ENCODE peak calls at places on chromosome 21, in nine cellular contexts. G is naive thymus-derived CD4-positive, alpha-beta T cell; P is LHCN-M2; K is stimulated activated CD8-positive, alpha-beta memory T cell treated with anti-CD3 and anti-CD28 coated beads, Interleukin-7, amount 100 ng/mL, for 1 hour; O is HCEC 1CT; B is tibial artery; Q is Calu3; H is AG09319; C is CD8-positive, alpha-beta T cell. V is an unnamed sample.

GRCh38 chr21:41881051-41881450 is 1.9 kb upstream of the PRDM15 start:
- DNase-seq in C (no peak), B (no peak), O (no peak), P (no peak), G (no peak), H (no peak), Q (no peak), K (no peak), V (no peak)

GRCh38 chr21:42669069-42669468 is 15.6 kb downstream of the PDE9A start:
- DNase-seq in G (no peak), K (no peak), C (no peak), O (no peak), P (no peak), B (no peak), Q (no peak), H (no peak), V (no peak)

GRCh38 chr21:35743571-35743970 is 316.8 kb downstream of the SETD4 start:
- DNase-seq in H (no peak), O (peak), B (no peak), Q (no peak), K (no peak), P (peak), G (no peak), C (no peak), V (no peak)

GRCh38 chr21:25561668-25562641 is 45.3 kb downstream of the MRPL39 start:
- DNase-seq in Q (peak), C (peak), G (peak), P (peak), B (peak), O (peak), K (peak), H (peak), V (no peak)

GRCh38 chr21:41836166-41837015 is 42.8 kb downstream of the PRDM15 start:
- DNase-seq in Q (no peak), B (no peak), G (no peak), O (no peak), P (no peak), H (no peak), K (no peak), C (no peak), V (no peak)

GRCh38 chr21:41437754-41438153 is 11.7 kb downstream of the MX1 start:
- DNase-seq in B (no peak), P (no peak), Q (no peak), G (no peak), O (no peak), C (no peak), K (no peak), H (no peak), V (no peak)

GRCh38 chr21:24594082-24594481 is 1013.2 kb downstream of the MRPL39 start:
- DNase-seq in B (no peak), K (no peak), P (no peak), Q (no peak), O (no peak), C (no peak), H (no peak), G (no peak), V (no peak)

GRCh38 chr21:39159342-39160063 is 23.7 kb downstream of the PSMG1 start:
- DNase-seq in O (peak), P (no peak), B (no peak), G (no peak), Q (no peak), C (no peak), K (no peak), H (no peak), V (no peak)

GRCh38 chr21:35448876-35449599 is 399.9 kb upstream of the RUNX1 start:
- DNase-seq in H (no peak), B (no peak), P (no peak), G (no peak), Q (no peak), O (no peak), K (no peak), C (no peak), V (no peak)

V was measured in LNCaP clone FGC.